ENCODE peak calls at places on chromosomes 3 and 15, in seven cellular contexts. O is GM23338, M is brain microvascular endothelial cell, F is NB4, S is cardiac fibroblast, B is Calu3, E is nephron progenitor cell. Z is an unnamed sample.

GRCh38 chr15:70932397-70932796 is 39.8 kb downstream of the LRRC49 start:
- DNase-seq in O (no peak), M (no peak), F (no peak), S (peak), B (no peak), E (no peak), Z (no peak)

GRCh38 chr3:8204846-8205624 is 296.6 kb upstream of the LMCD1 start:
- DNase-seq in O (no peak), M (peak), F (no peak), S (peak), B (no peak), E (no peak), Z (no peak)

GRCh38 chr3:100697723-100698285 is 11.5 kb upstream of the TFG start:
- DNase-seq in O (no peak), M (no peak), F (no peak), S (no peak), B (no peak), E (no peak), Z (no peak)

GRCh38 chr3:100044369-100044768 is 69.9 kb downstream of the FILIP1L start:
- DNase-seq in O (no peak), M (no peak), F (peak), S (no peak), B (no peak), E (no peak), Z (no peak)

GRCh38 chr3:129749692-129750091 is 143.2 kb upstream of the PLXND1 start:
- DNase-seq in O (no peak), M (no peak), F (no peak), S (no peak), B (no peak), E (no peak), Z (no peak)

GRCh38 chr15:101024111-101024695 is 105.0 kb downstream of the LRRK1 start:
- DNase-seq in O (no peak), M (peak), F (no peak), S (peak), B (no peak), E (no peak), Z (no peak)

GRCh38 chr3:142987080-142987700 is 14.2 kb upstream of the U2SURP start:
- DNase-seq in O (peak), M (peak), F (peak), S (peak), B (no peak), E (no peak), Z (no peak)

GRCh38 chr3:193843447-193844301 is 250.7 kb downstream of the OPA1 start:
- DNase-seq in O (no peak), M (no peak), F (no peak), S (no peak), B (peak), E (no peak), Z (no peak)

GRCh38 chr15:73264881-73265280 is 103.9 kb downstream of the HCN4 start:
- DNase-seq in O (no peak), M (no peak), F (no peak), S (no peak), B (no peak), E (no peak), Z (no peak)

GRCh38 chr15:66188464-66188863 is 65.1 kb downstream of the MEGF11 start:
- DNase-seq in O (no peak), M (no peak), F (no peak), S (no peak), B (no peak), E (no peak), Z (no peak)

GRCh38 chr15:62739507-62739906 is 303.0 kb upstream of the TPM1 start:
- DNase-seq in O (no peak), M (peak), F (no peak), S (peak), B (no peak), E (no peak), Z (no peak)

GRCh38 chr3:4356225-4356540 is 53.0 kb downstream of the SETMAR start:
- DNase-seq in O (no peak), M (no peak), F (no peak), S (no peak), B (no peak), E (no peak), Z (no peak)

GRCh38 chr3:12840591-12841084 is 727 bp downstream of the RPL32 start:
- DNase-seq in O (no peak), M (no peak), F (peak), S (peak), B (no peak), E (no peak), Z (no peak)

GRCh38 chr15:67063689-67064606 is 1.5 kb upstream of the SMAD3 start:
- DNase-seq in O (peak), M (no peak), F (peak), S (no peak), B (peak), E (peak), Z (peak)

GRCh38 chr15:91975241-91975978 is 121.9 kb downstream of the SLCO3A1 start:
- DNase-seq in O (peak), M (no peak), F (no peak), S (no peak), B (peak), E (no peak), Z (no peak)

GRCh38 chr3:46978381-46978780 is 1.1 kb upstream of the NBEAL2 start:
- DNase-seq in O (no peak), M (no peak), F (no peak), S (no peak), B (no peak), E (no peak), Z (no peak)

GRCh38 chr3:16177962-16178627 is 3.6 kb downstream of the GALNT15 start:
- DNase-seq in O (peak), M (peak), F (peak), S (peak), B (peak), E (peak), Z (peak)

GRCh38 chr15:92683511-92683834 is 27.9 kb upstream of the FAM174B start:
- DNase-seq in O (peak), M (peak), F (peak), S (peak), B (peak), E (peak), Z (peak)

GRCh38 chr3:108124337-108125150 is 33.7 kb upstream of the CD47 start:
- DNase-seq in O (peak), M (no peak), F (peak), S (peak), B (no peak), E (no peak), Z (no peak)

GRCh38 chr15:96261575-96262034 is 68.9 kb upstream of the NR2F2 start:
- DNase-seq in O (no peak), M (no peak), F (no peak), S (no peak), B (no peak), E (no peak), Z (no peak)

GRCh38 chr3:94225176-94225742 is 162.4 kb downstream of the NSUN3 start:
- DNase-seq in O (no peak), M (peak), F (no peak), S (peak), B (no peak), E (no peak), Z (no peak)

GRCh38 chr3:106714400-106714799 is 662.8 kb upstream of the CCDC54 start:
- DNase-seq in O (no peak), M (no peak), F (no peak), S (no peak), B (no peak), E (no peak), Z (no peak)

GRCh38 chr3:41652931-41653330 is 309.0 kb downstream of the ULK4 start:
- DNase-seq in O (peak), M (peak), F (no peak), S (no peak), B (no peak), E (no peak), Z (no peak)

GRCh38 chr3:87900061-87900460 is 158.7 kb downstream of the CGGBP1 start:
- DNase-seq in O (peak), M (no peak), F (peak), S (peak), B (no peak), E (no peak), Z (no peak)

DNA sequence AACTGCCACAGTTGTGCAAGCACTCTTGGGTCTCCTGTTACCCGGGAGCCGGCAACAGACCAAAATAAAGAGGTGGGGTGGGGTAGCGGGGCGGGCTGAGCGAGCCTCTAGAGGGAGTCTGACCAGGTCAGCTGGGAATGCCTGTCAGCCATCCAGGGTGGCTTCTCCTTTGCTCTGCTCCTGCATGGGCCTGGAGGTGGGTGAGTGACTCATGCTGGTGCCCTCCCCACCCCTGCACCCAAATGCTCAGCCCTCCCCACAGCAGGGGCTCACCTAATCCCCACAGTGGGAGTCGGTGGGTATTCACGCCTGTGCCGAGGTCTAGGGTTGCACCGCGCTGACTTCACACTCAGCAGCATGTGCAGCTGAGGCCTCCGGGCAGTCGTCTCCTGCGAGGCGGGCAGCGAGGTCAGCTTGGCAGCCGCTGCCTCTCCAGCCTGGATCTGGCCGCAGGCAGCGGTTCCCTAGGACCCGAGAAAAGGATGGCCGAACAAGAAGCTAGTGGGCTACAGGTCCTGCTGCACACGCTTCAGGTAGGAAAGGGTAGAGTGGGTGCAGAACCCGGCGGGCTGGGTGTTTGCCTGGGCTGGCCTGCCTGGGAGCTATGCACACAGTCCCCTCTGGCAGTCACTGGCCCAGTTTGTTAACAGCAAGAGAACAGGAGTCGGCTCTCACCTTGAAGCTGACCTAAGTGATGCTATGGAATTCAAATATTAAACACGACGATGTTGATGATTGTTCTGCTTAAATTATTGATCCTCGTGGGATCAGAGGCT is at the start of gene AGBL1:
- DNase-seq in O (peak), M (no peak), F (no peak), S (no peak), B (no peak), E (peak), Z (no peak)
- TF ChIP-seq CTCF in O (peak), M (no peak), F (no peak), S (no peak), B (no peak), E (no peak), Z (no peak)

DNA sequence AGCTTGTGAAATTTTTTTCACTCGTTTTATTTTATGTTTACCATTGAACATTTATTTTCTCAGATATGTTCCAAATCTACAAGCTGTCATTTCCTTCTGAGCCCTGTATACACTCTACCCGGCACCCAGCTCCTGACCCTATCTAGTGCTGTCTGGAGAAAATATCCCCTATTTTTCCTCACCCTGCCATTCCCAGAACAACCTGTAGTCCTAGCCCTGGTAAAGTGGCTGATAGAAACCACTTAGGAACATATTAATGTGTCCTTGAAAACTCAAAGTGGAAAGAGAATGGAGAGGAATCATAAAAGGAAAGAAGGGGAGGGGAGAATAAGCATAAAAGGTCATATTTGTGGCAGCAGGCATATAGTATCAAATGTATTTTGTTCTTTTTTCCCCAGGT is 8.2 kb upstream of the TIMMDC1 start:
- DNase-seq in O (no peak), M (no peak), F (no peak), S (no peak), B (no peak), E (no peak), Z (no peak)
- TF ChIP-seq CTCF in O (peak), M (no peak), F (no peak), S (no peak), B (no peak), E (no peak), Z (no peak)

GRCh38 chr3:39164414-39164813 is 11.0 kb upstream of the CSRNP1 start:
- DNase-seq in O (no peak), M (no peak), F (no peak), S (no peak), B (no peak), E (no peak), Z (no peak)

GRCh38 chr3:39165518-39165917 is 12.1 kb upstream of the CSRNP1 start:
- DNase-seq in O (no peak), M (no peak), F (no peak), S (no peak), B (no peak), E (no peak), Z (no peak)

GRCh38 chr3:39166932-39167532 is 13.6 kb upstream of the CSRNP1 start:
- DNase-seq in O (no peak), M (peak), F (peak), S (peak), B (no peak), E (no peak), Z (no peak)

GRCh38 chr3:39168156-39168780 is 14.9 kb upstream of the CSRNP1 start:
- DNase-seq in O (no peak), M (no peak), F (no peak), S (no peak), B (no peak), E (no peak), Z (no peak)

GRCh38 chr3:39166134-39166710 is 12.8 kb upstream of the CSRNP1 start:
- DNase-seq in O (no peak), M (peak), F (peak), S (peak), B (no peak), E (no peak), Z (no peak)
- TF ChIP-seq CTCF in O (no peak), M (no peak), F (no peak), S (no peak), B (no peak), E (no peak), Z (no peak)

DNA sequence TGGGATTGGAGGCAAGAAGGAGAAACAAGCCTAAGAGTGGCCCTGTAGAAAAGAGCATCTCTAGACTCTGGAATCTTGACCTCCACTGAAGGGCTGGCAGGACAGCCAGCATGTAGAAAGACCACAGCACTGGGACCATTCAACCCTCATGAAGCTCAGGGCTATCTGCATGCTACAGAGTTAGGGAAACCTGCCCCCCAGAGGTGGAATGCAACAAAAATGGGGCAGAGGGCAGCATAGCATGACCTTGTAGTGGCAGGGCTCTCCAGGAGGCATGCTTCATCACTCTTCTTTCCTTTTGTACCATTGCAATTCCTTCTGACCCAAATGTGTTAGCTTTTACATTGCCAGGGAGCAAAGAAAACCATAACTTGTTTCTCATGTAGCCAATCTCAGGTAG is 445.4 kb downstream of the EPHB1 start:
- DNase-seq in O (peak), M (no peak), F (peak), S (no peak), B (no peak), E (no peak), Z (no peak)
- TF ChIP-seq CTCF in O (peak), M (no peak), F (peak), S (no peak), B (no peak), E (no peak), Z (no peak)

GRCh38 chr15:65083262-65083701 is 6.7 kb downstream of the KBTBD13 start:
- DNase-seq in O (peak), M (no peak), F (no peak), S (peak), B (no peak), E (peak), Z (peak)
- TF ChIP-seq CTCF in O (peak), M (peak), F (no peak), S (peak), B (no peak), E (peak), Z (no peak)

DNA sequence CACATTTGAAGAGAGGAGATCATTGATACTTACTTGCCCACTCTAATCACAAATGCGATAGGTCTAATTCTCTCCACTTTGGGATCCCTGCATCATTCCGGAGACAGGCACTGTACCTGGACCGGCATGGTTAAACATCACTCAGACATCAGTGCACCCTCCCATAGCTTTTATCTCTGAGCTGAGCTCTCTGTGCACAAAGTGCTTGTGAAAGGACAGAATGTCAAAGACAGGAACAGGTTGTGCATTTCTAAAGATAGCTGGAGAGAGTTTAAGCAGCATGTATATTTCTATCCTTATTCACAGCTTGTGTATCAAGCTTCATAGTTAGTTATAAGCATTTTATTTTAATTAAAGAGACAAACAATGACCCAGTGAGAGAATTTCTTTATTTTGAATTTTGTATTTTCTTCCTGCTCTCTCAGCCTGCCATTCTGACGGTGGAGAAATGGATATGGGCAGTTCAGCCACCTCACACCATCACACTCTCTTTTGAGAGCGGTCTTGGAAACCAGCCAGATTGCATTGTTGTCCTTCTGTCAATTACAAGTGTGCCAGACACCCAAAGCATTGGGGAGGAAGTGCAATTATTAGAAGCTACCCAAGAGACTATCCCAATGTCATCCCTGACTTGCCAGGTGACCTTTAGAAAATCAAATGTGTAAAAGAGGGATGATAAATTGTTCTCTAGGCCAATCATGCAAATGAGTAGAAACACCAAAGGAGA is 65.2 kb upstream of the CHL1 start:
- DNase-seq in O (no peak), M (no peak), F (no peak), S (no peak), B (no peak), E (no peak), Z (no peak)
- TF ChIP-seq CTCF in O (no peak), M (no peak), F (no peak), S (no peak), B (no peak), E (no peak), Z (no peak)

GRCh38 chr3:7144696-7145308 is 283.9 kb downstream of the GRM7 start:
- DNase-seq in O (peak), M (no peak), F (peak), S (no peak), B (no peak), E (peak), Z (peak)
- TF ChIP-seq CTCF in O (peak), M (peak), F (peak), S (peak), B (no peak), E (peak), Z (peak)

GRCh38 chr15:42984534-42985034 is 64.0 kb upstream of the TTBK2 start:
- DNase-seq in O (no peak), M (no peak), F (no peak), S (no peak), B (no peak), E (no peak), Z (no peak)
- TF ChIP-seq CTCF in O (no peak), M (no peak), F (no peak), S (peak), B (no peak), E (no peak), Z (peak)

GRCh38 chr3:50339485-50340196 is 995 bp downstream of the RASSF1 start:
- DNase-seq in O (no peak), M (peak), F (peak), S (peak), B (no peak), E (no peak), Z (no peak)

GRCh38 chr3:50341996-50342732 is 1.5 kb upstream of the RASSF1 start:
- DNase-seq in O (no peak), M (no peak), F (no peak), S (no peak), B (no peak), E (no peak), Z (no peak)

GRCh38 chr3:50340404-50341329 is at the start of gene RASSF1:
- DNase-seq in O (peak), M (no peak), F (peak), S (peak), B (no peak), E (no peak), Z (no peak)

GRCh38 chr3:50342818-50343633 is 2.4 kb upstream of the RASSF1 start:
- DNase-seq in O (peak), M (no peak), F (peak), S (no peak), B (no peak), E (no peak), Z (no peak)

DNA sequence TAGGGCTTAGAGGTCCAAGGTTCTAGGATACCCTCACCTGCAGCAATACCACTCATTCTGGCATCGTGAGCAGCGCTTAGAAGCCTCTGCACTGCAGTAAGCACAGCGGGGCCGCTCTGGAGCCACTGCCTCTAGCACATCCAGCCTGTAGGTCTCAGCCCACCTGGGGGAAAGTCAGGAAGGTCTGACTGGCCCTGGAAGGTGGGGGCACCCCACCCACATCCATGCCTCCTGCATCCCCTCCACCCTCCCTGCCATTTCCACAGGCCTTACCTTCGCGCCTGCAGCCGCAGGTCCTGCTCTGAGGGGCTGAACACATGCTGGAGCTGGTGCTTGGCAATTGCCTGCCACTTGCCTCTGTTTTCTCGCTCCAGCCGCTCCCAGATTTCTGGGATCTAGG is 901 bp upstream of the RASSF1 start:
- DNase-seq in O (no peak), M (no peak), F (no peak), S (no peak), B (no peak), E (no peak), Z (no peak)
- TF ChIP-seq CTCF in O (no peak), M (no peak), F (no peak), S (no peak), B (no peak), E (no peak), Z (no peak)

Z was measured in glutamatergic neuron.